ENCODE peak calls at places on chromosomes 16 and 17, in eight cellular contexts. L is breast epithelium, Y is K562, P is transverse colon, J is esophagus muscularis mucosa, K is prostate gland, X is GM12891, M is A549. T is an unnamed sample.

GRCh38 chr17:10034719-10035475 is 129.8 kb upstream of the RCVRN start:
- DNase-seq in L (no peak), Y (no peak), P (no peak), J (no peak), K (no peak), X (no peak), M (no peak), T (no peak)

GRCh38 chr16:66746048-66746447 is 5.4 kb downstream of the DYNC1LI2 start:
- DNase-seq in L (no peak), Y (no peak), P (no peak), J (no peak), K (no peak), X (no peak), M (no peak), T (peak; percentile 60)

GRCh38 chr16:711548-712320 is 3.2 kb upstream of the METRN start:
- DNase-seq in L (peak; percentile 82), Y (peak; percentile 74), P (peak; percentile 85), J (no peak), K (peak; percentile 48), X (peak; percentile 95), M (peak; percentile 81), T (peak; percentile 69)

GRCh38 chr16:7871979-7872378 is 539.3 kb downstream of the RBFOX1 start:
- DNase-seq in L (no peak), Y (no peak), P (no peak), J (no peak), K (no peak), X (no peak), M (no peak), T (no peak)

GRCh38 chr16:56985288-56985961 is 3.9 kb upstream of the NLRC5 start:
- DNase-seq in L (no peak), Y (no peak), P (peak; percentile 72), J (no peak), K (no peak), X (no peak), M (peak; percentile 75), T (peak; percentile 84)

GRCh38 chr17:2222901-2223616 is 80.5 kb downstream of the SMG6 start:
- DNase-seq in L (no peak), Y (no peak), P (peak; percentile 57), J (no peak), K (no peak), X (no peak), M (no peak), T (no peak)

GRCh38 chr17:20074489-20074888 is 65.3 kb downstream of the SPECC1 start:
- DNase-seq in L (no peak), Y (no peak), P (no peak), J (no peak), K (no peak), X (no peak), M (no peak), T (peak; percentile 59)

GRCh38 chr17:179721-180379 is 1.6 kb downstream of the DOC2B start:
- DNase-seq in L (no peak), Y (no peak), P (no peak), J (no peak), K (no peak), X (no peak), M (no peak), T (no peak)

GRCh38 chr16:47392114-47392513 is 68.7 kb downstream of the ITFG1 start:
- DNase-seq in L (no peak), Y (no peak), P (no peak), J (no peak), K (no peak), X (peak; percentile 6), M (no peak), T (peak; percentile 94)

GRCh38 chr17:9931144-9931543 is 26.1 kb upstream of the RCVRN start:
- DNase-seq in L (no peak), Y (no peak), P (no peak), J (no peak), K (no peak), X (no peak), M (no peak), T (no peak)

GRCh38 chr16:6125483-6126259 is 1028.1 kb upstream of the EEF2KMT start:
- DNase-seq in L (no peak), Y (no peak), P (no peak), J (no peak), K (no peak), X (no peak), M (no peak), T (no peak)

GRCh38 chr16:11067266-11067665 is 122.9 kb downstream of the CLEC16A start:
- DNase-seq in L (no peak), Y (no peak), P (no peak), J (no peak), K (no peak), X (no peak), M (no peak), T (no peak)

GRCh38 chr17:36722121-36722902 is 120.9 kb downstream of the MRM1 start:
- DNase-seq in L (no peak), Y (peak; percentile 97), P (peak; percentile 74), J (no peak), K (peak; percentile 9), X (peak; percentile 90), M (no peak), T (peak; percentile 97)

GRCh38 chr17:36722903-36723263 is 121.5 kb downstream of the MRM1 start:
- DNase-seq in L (no peak), Y (no peak), P (no peak), J (no peak), K (no peak), X (no peak), M (no peak), T (no peak)

GRCh38 chr17:36717088-36717487 is 115.7 kb downstream of the MRM1 start:
- DNase-seq in L (no peak), Y (no peak), P (no peak), J (no peak), K (no peak), X (no peak), M (no peak), T (no peak)

GRCh38 chr17:36721560-36722120 is 120.3 kb downstream of the MRM1 start:
- DNase-seq in L (no peak), Y (no peak), P (no peak), J (no peak), K (no peak), X (no peak), M (no peak), T (peak; percentile 51)

DNA sequence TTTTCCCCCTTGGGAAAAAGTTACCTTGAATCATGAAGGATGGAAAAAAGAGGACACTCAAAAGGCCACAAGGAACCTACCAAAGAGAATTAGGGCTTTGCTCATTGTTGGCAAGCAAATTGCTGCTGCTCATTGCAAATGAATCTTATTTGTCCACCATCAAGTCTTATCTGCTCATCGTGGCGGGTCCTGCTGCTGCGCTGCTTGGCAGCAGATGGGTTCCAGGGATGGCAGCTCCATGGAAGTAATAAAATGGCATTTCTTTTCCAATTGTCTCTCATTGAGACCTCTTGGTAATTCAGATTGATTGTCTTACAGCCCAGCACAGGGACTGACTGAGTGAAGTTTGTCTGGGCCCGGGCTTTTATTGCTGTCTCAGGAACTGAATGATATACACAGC is 118.7 kb downstream of the MRM1 start:
- DNase-seq in L (no peak), Y (no peak), P (no peak), J (no peak), K (no peak), X (no peak), M (no peak), T (no peak)
- TF ChIP-seq POLR2A in L (no peak), Y (no peak), P (no peak), J (no peak), K (no peak), X (no peak), M (no peak), T (no peak)

GRCh38 chr17:7576432-7576937 is 3.0 kb upstream of the CD68 start:
- DNase-seq in L (no peak), Y (no peak), P (no peak), J (no peak), K (no peak), X (no peak), M (no peak), T (no peak)

GRCh38 chr17:7579001-7579838 is at the start of gene CD68:
- DNase-seq in L (peak; percentile 60), Y (no peak), P (peak; percentile 85), J (peak; percentile 94), K (no peak), X (peak; percentile 72), M (peak; percentile 88), T (peak; percentile 94)

GRCh38 chr17:7575959-7576358 is 3.5 kb upstream of the CD68 start:
- DNase-seq in L (no peak), Y (no peak), P (no peak), J (no peak), K (no peak), X (no peak), M (no peak), T (no peak)

GRCh38 chr17:7575481-7575883 is 4.0 kb upstream of the CD68 start:
- DNase-seq in L (no peak), Y (no peak), P (no peak), J (no peak), K (no peak), X (no peak), M (no peak), T (no peak)

GRCh38 chr17:7577327-7578199 is 1.9 kb upstream of the CD68 start:
- DNase-seq in L (no peak), Y (no peak), P (no peak), J (no peak), K (no peak), X (no peak), M (no peak), T (no peak)
- TF ChIP-seq POLR2A in L (no peak), Y (peak; percentile 19), P (no peak), J (no peak), K (no peak), X (peak; percentile 42), M (no peak), T (no peak)

DNA sequence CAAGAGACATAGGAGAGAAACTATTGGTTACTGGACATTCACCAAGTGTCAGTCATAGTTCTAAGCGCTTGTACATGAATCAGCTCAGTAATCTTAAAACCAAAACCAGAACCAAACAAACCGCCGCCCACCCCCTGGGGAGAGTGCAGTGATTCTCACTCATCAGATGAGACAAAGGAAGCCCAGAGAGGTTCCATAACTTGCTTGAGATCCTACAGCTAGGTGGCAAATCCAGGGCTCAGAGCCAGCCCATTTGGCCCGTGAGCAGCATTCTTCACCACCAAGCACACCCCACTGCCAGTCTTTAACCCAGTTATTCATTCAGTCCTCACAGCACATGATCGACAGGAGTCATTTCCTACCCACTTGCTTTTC is 37.2 kb upstream of the RGS9 start:
- DNase-seq in L (no peak), Y (no peak), P (peak; percentile 61), J (no peak), K (no peak), X (peak; percentile 67), M (peak; percentile 84), T (no peak)
- TF ChIP-seq POLR2A in L (no peak), Y (no peak), P (no peak), J (no peak), K (no peak), X (peak; percentile 53), M (no peak), T (no peak)

GRCh38 chr17:80312621-80313135 is 52.0 kb downstream of the RNF213 start:
- DNase-seq in L (no peak), Y (no peak), P (no peak), J (no peak), K (no peak), X (no peak), M (no peak), T (no peak)
- TF ChIP-seq POLR2A in L (no peak), Y (no peak), P (no peak), J (no peak), K (no peak), X (no peak), M (no peak), T (no peak)

T was measured in NB4.